ENCODE peak calls at places on chromosomes 7 and 10, in nine cellular contexts. B, O, E, H, U, T, J, F and Z are unnamed samples.

GRCh38 chr7:83347836-83348482 is 185.3 kb upstream of the PCLO start:
- DNase-seq in U (no peak), B (no peak), O (no peak), H (no peak), F (peak), E (peak), J (no peak), T (no peak), Z (no peak)

GRCh38 chr10:30027057-30028005 is 32.1 kb downstream of the JCAD start:
- DNase-seq in B (peak), H (peak), O (peak), E (peak), F (no peak), T (no peak), J (peak), U (peak), Z (peak)

GRCh38 chr7:121097577-121097976 is 109.1 kb downstream of the CPED1 start:
- DNase-seq in H (no peak), B (no peak), O (no peak), F (no peak), J (no peak), E (peak), T (no peak), U (no peak), Z (no peak)

GRCh38 chr10:100736809-100737358 is 8.5 kb upstream of the PAX2 start:
- DNase-seq in U (no peak), T (no peak), B (no peak), H (no peak), J (peak), F (no peak), E (no peak), O (no peak), Z (no peak)

GRCh38 chr7:134602921-134603394 is 43.7 kb upstream of the BPGM start:
- DNase-seq in J (no peak), B (no peak), F (no peak), U (no peak), H (no peak), T (no peak), O (no peak), E (no peak), Z (no peak)

GRCh38 chr10:62183442-62183841 is 85.2 kb downstream of the RTKN2 start:
- DNase-seq in F (no peak), B (peak), H (no peak), J (no peak), U (no peak), E (no peak), T (no peak), O (peak), Z (no peak)

GRCh38 chr10:6012506-6012905 is 35.2 kb upstream of the IL15RA start:
- DNase-seq in H (no peak), B (no peak), E (no peak), J (no peak), U (no peak), T (no peak), F (no peak), O (no peak), Z (no peak)

GRCh38 chr10:124172241-124172661 is 78.9 kb upstream of the CHST15 start:
- DNase-seq in O (no peak), J (no peak), B (no peak), U (no peak), H (no peak), E (peak), F (no peak), T (no peak), Z (no peak)

GRCh38 chr10:133141963-133142350 is 18.1 kb upstream of the KNDC1 start:
- DNase-seq in O (no peak), E (no peak), U (no peak), T (peak), F (no peak), H (no peak), B (no peak), J (no peak), Z (no peak)

GRCh38 chr7:2249744-2250323 is 7.8 kb downstream of the NUDT1 start:
- DNase-seq in U (no peak), E (no peak), T (no peak), B (no peak), O (no peak), H (no peak), J (no peak), F (no peak), Z (no peak)

GRCh38 chr7:76303829-76304505 is 1.5 kb downstream of the HSPB1 start:
- DNase-seq in O (peak), H (no peak), T (no peak), B (peak), J (no peak), E (no peak), F (peak), U (no peak), Z (peak)

GRCh38 chr7:79615466-79615865 is 162.0 kb upstream of the MAGI2 start:
- DNase-seq in E (no peak), B (no peak), H (no peak), J (peak), O (no peak), U (no peak), F (peak), T (no peak), Z (no peak)

GRCh38 chr10:71584461-71584860 is 135.1 kb downstream of the C10orf105 start:
- DNase-seq in U (no peak), O (no peak), J (no peak), H (no peak), T (no peak), F (no peak), B (no peak), E (no peak), Z (no peak)

GRCh38 chr7:41096921-41097320 is 606.0 kb downstream of the INHBA start:
- DNase-seq in H (no peak), O (no peak), E (no peak), B (no peak), T (no peak), J (no peak), U (no peak), F (peak), Z (no peak)

GRCh38 chr10:62248465-62248864 is 20.2 kb downstream of the RTKN2 start:
- DNase-seq in J (no peak), F (no peak), B (no peak), T (no peak), O (no peak), E (no peak), H (no peak), U (no peak), Z (no peak)